ENCODE peak calls at places on chromosomes 4 and X, in four cellular contexts. Q is HCT116; D is activated CD8-positive, alpha-beta memory T cell treated with anti-CD3 and anti-CD28 coated beads, Interleukin-2, amount 50 U/mL, for 4 hours; E is activated T-cell treated with anti-CD3 and anti-CD28 coated beads for 48 hours. N is an unnamed sample.

GRCh38 chr4:20624783-20625364 is 75.4 kb upstream of the PACRGL start:
- DNase-seq in Q (no peak), D (no peak), E (no peak), N (no peak)

GRCh38 chrX:15849555-15849954 is 5.1 kb downstream of the AP1S2 start:
- DNase-seq in E (no peak), D (no peak), Q (no peak), N (no peak)

GRCh38 chrX:72306851-72307645 is 1.3 kb upstream of the CITED1 start:
- DNase-seq in Q (peak; percentile 22), D (no peak), E (no peak), N (no peak)

GRCh38 chr4:55378617-55379467 is 16.9 kb upstream of the TMEM165 start:
- DNase-seq in D (no peak), Q (peak; percentile 60), E (no peak), N (no peak)

GRCh38 chrX:134753185-134754008 is 95.1 kb upstream of the PLAC1 start:
- DNase-seq in E (no peak), D (no peak), Q (no peak), N (no peak)

GRCh38 chr4:148574941-148575340 is 132.7 kb upstream of the NR3C2 start:
- DNase-seq in E (no peak), Q (no peak), D (no peak), N (no peak)

GRCh38 chrX:44651347-44651746 is 108.7 kb upstream of the FUNDC1 start:
- DNase-seq in D (no peak), Q (peak; percentile 3), E (no peak), N (no peak)

GRCh38 chrX:39850630-39851152 is 247.1 kb downstream of the BCOR start:
- DNase-seq in E (no peak), D (peak; percentile 38), Q (no peak), N (peak; percentile 33)

GRCh38 chr4:1464581-1465171 is 58.4 kb upstream of the NKX1-1 start:
- DNase-seq in E (no peak), D (no peak), Q (no peak), N (no peak)

GRCh38 chr4:114281561-114281960 is 302.1 kb upstream of the ARSJ start:
- DNase-seq in D (no peak), Q (no peak), E (no peak), N (no peak)

GRCh38 chr4:176939445-176939844 is 146.7 kb upstream of the VEGFC start:
- DNase-seq in E (no peak), Q (no peak), D (no peak), N (no peak)

GRCh38 chrX:148942754-148943153 is 442.3 kb downstream of the AFF2 start:
- DNase-seq in E (no peak), D (no peak), Q (no peak), N (no peak)

GRCh38 chr4:156677136-156677535 is 294.5 kb downstream of the PDGFC start:
- DNase-seq in D (no peak), Q (peak; percentile 64), E (no peak), N (no peak)

GRCh38 chrX:24231169-24231568 is 81.6 kb downstream of the ZFX start:
- DNase-seq in D (no peak), E (no peak), Q (peak; percentile 7), N (no peak)

GRCh38 chr4:10730019-10730418 is 45.5 kb upstream of the CLNK start:
- DNase-seq in E (peak; percentile 12), Q (no peak), D (no peak), N (no peak)

GRCh38 chr4:158159054-158159717 is 13.6 kb downstream of the GASK1B start:
- DNase-seq in D (no peak), E (no peak), Q (no peak), N (no peak)

GRCh38 chr4:126468144-126468543 is 1153.4 kb downstream of the FAT4 start:
- DNase-seq in D (no peak), Q (no peak), E (no peak), N (no peak)

GRCh38 chr4:159685406-159686092 is 582.7 kb downstream of the RAPGEF2 start:
- DNase-seq in D (no peak), E (no peak), Q (no peak), N (no peak)

GRCh38 chr4:78477276-78477675 is 74.3 kb upstream of the ANXA3 start:
- DNase-seq in Q (no peak), E (no peak), D (no peak), N (no peak)

GRCh38 chr4:154566639-154567204 is 3.9 kb downstream of the FGB start:
- DNase-seq in D (no peak), Q (no peak), E (no peak), N (no peak)

GRCh38 chr4:172709376-172709775 is 459.2 kb upstream of the GALNT7 start:
- DNase-seq in Q (no peak), E (no peak), D (no peak), N (no peak)

GRCh38 chr4:38717604-38718003 is 53.6 kb downstream of the KLF3 start:
- DNase-seq in E (no peak), Q (no peak), D (no peak), N (no peak)

N was measured in activated T-helper 2 cell treated with anti-CD3 and anti-CD28 coated beads, Interferon-gamma antibody, Interleukin-2, Interleukin-4, amounts not matched to agents 10 μg/mL and 5 μg/mL and 100 μg/mL, durations not matched to agents 14 hours and 24 hours and 36 hours.